ENCODE peak calls at places on chromosome 5, in four cellular contexts. T, K, V and Q are unnamed samples.

GRCh38 chr5:112563169-112563826 is 144.2 kb upstream of the EPB41L4A start:
- DNase-seq in T (no peak), K (no peak), V (no peak), Q (no peak)

GRCh38 chr5:37717613-37718431 is 122.0 kb downstream of the GDNF start:
- DNase-seq in T (no peak), K (peak; percentile 86), V (no peak), Q (peak; percentile 92)

GRCh38 chr5:178385472-178385853 is 152.9 kb upstream of the PHYKPL start:
- DNase-seq in T (no peak), K (no peak), V (no peak), Q (no peak)

GRCh38 chr5:63401434-63402046 is 560.7 kb downstream of the HTR1A start:
- DNase-seq in T (peak; percentile 8), K (peak; percentile 29), V (no peak), Q (peak; percentile 10)

GRCh38 chr5:122933926-122934325 is 88.5 kb downstream of the SNX24 start:
- DNase-seq in T (no peak), K (no peak), V (no peak), Q (no peak)

GRCh38 chr5:143230676-143230996 is 172.8 kb downstream of the NR3C1 start:
- DNase-seq in T (no peak), K (no peak), V (no peak), Q (no peak)

GRCh38 chr5:15598294-15598902 is 98.4 kb downstream of the FBXL7 start:
- DNase-seq in T (no peak), K (no peak), V (no peak), Q (no peak)

GRCh38 chr5:93925321-93925720 is 183.9 kb upstream of the POU5F2 start:
- DNase-seq in T (no peak), K (no peak), V (no peak), Q (no peak)

GRCh38 chr5:138869763-138870500 is 5.2 kb downstream of the LRRTM2 start:
- DNase-seq in T (no peak), K (no peak), V (no peak), Q (no peak)

GRCh38 chr5:36367524-36367923 is 65.8 kb upstream of the RANBP3L start:
- DNase-seq in T (no peak), K (no peak), V (no peak), Q (no peak)

GRCh38 chr5:10288600-10289213 is 19.0 kb downstream of the CMBL start:
- DNase-seq in T (peak; percentile 40), K (peak; percentile 96), V (no peak), Q (no peak)

GRCh38 chr5:87048156-87048555 is 219.5 kb upstream of the RASA1 start:
- DNase-seq in T (no peak), K (no peak), V (no peak), Q (no peak)

GRCh38 chr5:50709471-50709870 is 43.0 kb downstream of the PARP8 start:
- DNase-seq in T (no peak), K (no peak), V (no peak), Q (no peak)

GRCh38 chr5:152532714-152533113 is 127.6 kb upstream of the NMUR2 start:
- DNase-seq in T (no peak), K (peak; percentile 2), V (no peak), Q (peak; percentile 54)

GRCh38 chr5:65102501-65102825 is 333.7 kb downstream of the CWC27 start:
- DNase-seq in T (peak; percentile 26), K (no peak), V (no peak), Q (no peak)

GRCh38 chr5:36790847-36791246 is 85.7 kb upstream of the NIPBL start:
- DNase-seq in T (no peak), K (no peak), V (no peak), Q (no peak)

GRCh38 chr5:94746731-94747124 is 128.3 kb downstream of the SLF1 start:
- DNase-seq in T (no peak), K (no peak), V (no peak), Q (no peak)

GRCh38 chr5:150992705-150993104 is 27.7 kb upstream of the GPX3 start:
- DNase-seq in T (no peak), K (no peak), V (no peak), Q (no peak)

GRCh38 chr5:125659316-125660071 is 763.7 kb upstream of the GRAMD2B start:
- DNase-seq in T (no peak), K (peak; percentile 54), V (no peak), Q (peak; percentile 9)

GRCh38 chr5:154566146-154566680 is 88.2 kb upstream of the HAND1 start:
- DNase-seq in T (no peak), K (no peak), V (no peak), Q (no peak)

GRCh38 chr5:111469293-111469896 is 42.9 kb downstream of the STARD4 start:
- DNase-seq in T (no peak), K (no peak), V (no peak), Q (no peak)

GRCh38 chr5:22892441-22892840 is 39.3 kb upstream of the CDH12 start:
- DNase-seq in T (no peak), K (no peak), V (no peak), Q (no peak)

GRCh38 chr5:72355706-72356299 is 35.6 kb downstream of the PTCD2 start:
- DNase-seq in T (no peak), K (no peak), V (no peak), Q (no peak)